ENCODE peak calls at places on chromosomes 2 and 18, in six cellular contexts. T is K562, G is HepG2, A is HCT116, H is NT2/D1, U is H1. L is an unnamed sample.
A peak's percentile ranks its signal among the peaks of the same experiment; 100 is the strongest.

GRCh38 chr2:181231886-181232644 is 225.1 kb upstream of the ITGA4 start:
- DNase-seq in H (no peak), A (no peak), U (no peak), T (no peak), G (no peak), L (no peak)

GRCh38 chr18:79889569-79889968 is 61.9 kb downstream of the SLC66A2 start:
- DNase-seq in T (no peak), G (peak; percentile 20), A (no peak), U (no peak), H (no peak), L (no peak)

GRCh38 chr2:12014088-12014960 is 267.9 kb downstream of the LPIN1 start:
- DNase-seq in H (no peak), A (no peak), T (no peak), U (no peak), G (no peak), L (no peak)

GRCh38 chr2:98634406-98635092 is 26.2 kb downstream of the UNC50 start:
- DNase-seq in T (peak; percentile 60), A (peak; percentile 7), G (peak; percentile 14), H (peak; percentile 33), U (peak; percentile 17), L (no peak)

GRCh38 chr2:29568135-29568534 is 353.3 kb downstream of the ALK start:
- DNase-seq in T (no peak), U (no peak), G (no peak), H (no peak), A (no peak), L (no peak)

GRCh38 chr2:96760986-96761832 is 507 bp downstream of the CNNM4 start:
- DNase-seq in H (no peak), T (peak; percentile 58), G (peak; percentile 33), U (no peak), A (no peak), L (no peak)

GRCh38 chr2:2582998-2583545 is 252.0 kb upstream of the MYT1L start:
- DNase-seq in H (no peak), A (no peak), U (no peak), T (no peak), G (no peak), L (no peak)

GRCh38 chr2:18149660-18150246 is 271.3 kb downstream of the KCNS3 start:
- DNase-seq in A (peak; percentile 42), G (peak; percentile 31), H (peak; percentile 38), T (peak; percentile 20), U (no peak), L (no peak)

GRCh38 chr2:20103514-20103913 is 52.1 kb upstream of the LAPTM4A start:
- DNase-seq in U (no peak), A (no peak), H (no peak), T (no peak), G (peak; percentile 65), L (no peak)

GRCh38 chr2:37601569-37601968 is 69.9 kb downstream of the CDC42EP3 start:
- DNase-seq in A (no peak), U (no peak), G (no peak), T (no peak), H (no peak), L (no peak)

GRCh38 chr2:37602702-37603101 is 68.7 kb downstream of the CDC42EP3 start:
- DNase-seq in H (no peak), A (no peak), T (no peak), G (no peak), U (no peak), L (no peak)

GRCh38 chr2:37602040-37602439 is 69.4 kb downstream of the CDC42EP3 start:
- DNase-seq in A (no peak), G (no peak), U (no peak), T (no peak), H (no peak), L (no peak)

GRCh38 chr2:37600735-37601134 is 70.7 kb downstream of the CDC42EP3 start:
- DNase-seq in U (no peak), A (no peak), G (no peak), T (no peak), H (no peak), L (no peak)

GRCh38 chr2:37599688-37600525 is 71.5 kb downstream of the CDC42EP3 start:
- DNase-seq in U (no peak), G (no peak), H (no peak), A (no peak), T (no peak), L (no peak)
- TF ChIP-seq ZNF274 in U (no peak), G (no peak), H (no peak), A (no peak), T (no peak), L (no peak)

GRCh38 chr2:161766334-161766733 is 142.1 kb downstream of the SLC4A10 start:
- DNase-seq in G (peak; percentile 59), U (no peak), A (no peak), H (no peak), T (no peak), L (no peak)
- TF ChIP-seq ZNF274 in G (no peak), U (no peak), A (no peak), H (no peak), T (no peak), L (no peak)

GRCh38 chr2:175854665-175855064 is 147.4 kb downstream of the LNPK start:
- DNase-seq in U (no peak), G (no peak), A (no peak), H (no peak), T (no peak), L (no peak)
- TF ChIP-seq ZNF274 in U (no peak), G (no peak), A (no peak), H (no peak), T (no peak), L (no peak)

GRCh38 chr18:49859006-49859359 is 45.6 kb upstream of the ACAA2 start:
- DNase-seq in U (no peak), G (no peak), T (no peak), A (no peak), H (no peak), L (no peak)
- TF ChIP-seq ZNF274 in U (no peak), G (no peak), T (no peak), A (no peak), H (no peak), L (no peak)

GRCh38 chr2:69023236-69023635 is 10.3 kb downstream of the ANTXR1 start:
- DNase-seq in G (no peak), T (no peak), U (no peak), H (no peak), A (no peak), L (no peak)

GRCh38 chr2:69022548-69022947 is 9.6 kb downstream of the ANTXR1 start:
- DNase-seq in H (no peak), U (no peak), G (no peak), T (no peak), A (no peak), L (no peak)

GRCh38 chr2:69026638-69027037 is 13.7 kb downstream of the ANTXR1 start:
- DNase-seq in A (no peak), U (no peak), G (no peak), T (no peak), H (no peak), L (no peak)

GRCh38 chr2:69027060-69027459 is 14.1 kb downstream of the ANTXR1 start:
- DNase-seq in T (no peak), U (no peak), H (no peak), A (no peak), G (no peak), L (no peak)

GRCh38 chr2:69026026-69026425 is 13.0 kb downstream of the ANTXR1 start:
- DNase-seq in T (peak; percentile 68), G (peak; percentile 78), A (peak; percentile 36), U (no peak), H (peak; percentile 44), L (peak; percentile 3)
- TF ChIP-seq ZNF274 in T (no peak), G (no peak), A (no peak), U (no peak), H (no peak), L (no peak)

GRCh38 chr18:63971320-63972071 is 1.6 kb downstream of the SERPINB8 start:
- DNase-seq in U (no peak), A (no peak), G (no peak), H (no peak), T (no peak), L (no peak)

GRCh38 chr18:63970803-63971191 is 916 bp downstream of the SERPINB8 start:
- DNase-seq in H (no peak), G (no peak), T (no peak), A (no peak), U (no peak), L (no peak)

GRCh38 chr18:63975632-63976031 is 5.8 kb downstream of the SERPINB8 start:
- DNase-seq in U (no peak), H (no peak), A (no peak), T (no peak), G (no peak), L (no peak)

GRCh38 chr18:63977040-63977439 is 7.2 kb downstream of the SERPINB8 start:
- DNase-seq in A (no peak), U (no peak), T (no peak), G (no peak), H (no peak), L (no peak)

GRCh38 chr18:63974991-63975390 is 5.1 kb downstream of the SERPINB8 start:
- DNase-seq in A (peak; percentile 21), U (no peak), T (no peak), G (peak; percentile 20), H (no peak), L (no peak)
- TF ChIP-seq ZNF274 in A (no peak), U (no peak), T (no peak), G (no peak), H (no peak), L (no peak)